ENCODE peak calls at places on chromosomes 13 and 19, in nine cellular contexts. One of them, this sample, is unnamed.

GRCh38 chr13:91767681-91768080 is 369.3 kb downstream of the GPC5 start:
- DNase-seq in astrocyte of the cerebellum: no peak
- DNase-seq in right atrium auricular region: no peak
- DNase-seq in cardiac fibroblast: no peak
- DNase-seq in fibroblast of mammary gland: no peak
- DNase-seq in transverse colon: no peak
- DNase-seq in fibroblast of the aortic adventitia: no peak
- DNase-seq in right lobe of liver: no peak
- DNase-seq in A549: no peak
- DNase-seq in this sample: no peak

GRCh38 chr19:34837262-34837661 is 64.2 kb upstream of the ZNF599 start:
- DNase-seq in astrocyte of the cerebellum: no peak
- DNase-seq in right atrium auricular region: peak; percentile 65
- DNase-seq in cardiac fibroblast: peak; percentile 45
- DNase-seq in fibroblast of mammary gland: no peak
- DNase-seq in transverse colon: peak; percentile 20
- DNase-seq in fibroblast of the aortic adventitia: no peak
- DNase-seq in right lobe of liver: no peak
- DNase-seq in A549: no peak
- DNase-seq in this sample: no peak

GRCh38 chr19:38070573-38070972 is 153.4 kb downstream of the DPF1 start:
- DNase-seq in astrocyte of the cerebellum: peak; percentile 13
- DNase-seq in right atrium auricular region: no peak
- DNase-seq in cardiac fibroblast: peak; percentile 43
- DNase-seq in fibroblast of mammary gland: peak; percentile 71
- DNase-seq in transverse colon: no peak
- DNase-seq in fibroblast of the aortic adventitia: peak; percentile 51
- DNase-seq in right lobe of liver: no peak
- DNase-seq in A549: no peak
- DNase-seq in this sample: no peak

GRCh38 chr13:97295279-97296182 is 73.4 kb downstream of the MBNL2 start:
- DNase-seq in astrocyte of the cerebellum: peak; percentile 47
- DNase-seq in right atrium auricular region: no peak
- DNase-seq in cardiac fibroblast: peak; percentile 72
- DNase-seq in fibroblast of mammary gland: peak; percentile 89
- DNase-seq in transverse colon: no peak
- DNase-seq in fibroblast of the aortic adventitia: peak; percentile 89
- DNase-seq in right lobe of liver: no peak
- DNase-seq in A549: peak; percentile 29
- DNase-seq in this sample: no peak

GRCh38 chr13:40102854-40103253 is 447.4 kb downstream of the COG6 start:
- DNase-seq in astrocyte of the cerebellum: no peak
- DNase-seq in right atrium auricular region: no peak
- DNase-seq in cardiac fibroblast: peak; percentile 79
- DNase-seq in fibroblast of mammary gland: peak; percentile 94
- DNase-seq in transverse colon: no peak
- DNase-seq in fibroblast of the aortic adventitia: peak; percentile 67
- DNase-seq in right lobe of liver: no peak
- DNase-seq in A549: peak; percentile 5
- DNase-seq in this sample: no peak

GRCh38 chr19:37932985-37933953 is 26.3 kb downstream of the SIPA1L3 start:
- DNase-seq in astrocyte of the cerebellum: no peak
- DNase-seq in right atrium auricular region: no peak
- DNase-seq in cardiac fibroblast: peak; percentile 34
- DNase-seq in fibroblast of mammary gland: peak; percentile 48
- DNase-seq in transverse colon: peak; percentile 75
- DNase-seq in fibroblast of the aortic adventitia: peak; percentile 24
- DNase-seq in right lobe of liver: peak; percentile 64
- DNase-seq in A549: peak; percentile 88
- DNase-seq in this sample: no peak

GRCh38 chr13:48066310-48066989 is 28.5 kb downstream of the MED4 start:
- DNase-seq in astrocyte of the cerebellum: no peak
- DNase-seq in right atrium auricular region: no peak
- DNase-seq in cardiac fibroblast: peak; percentile 2
- DNase-seq in fibroblast of mammary gland: peak; percentile 60
- DNase-seq in transverse colon: no peak
- DNase-seq in fibroblast of the aortic adventitia: peak; percentile 26
- DNase-seq in right lobe of liver: no peak
- DNase-seq in A549: no peak
- DNase-seq in this sample: no peak

GRCh38 chr13:77699059-77699680 is 1.7 kb downstream of the SLAIN1 start:
- DNase-seq in astrocyte of the cerebellum: no peak
- DNase-seq in right atrium auricular region: no peak
- DNase-seq in cardiac fibroblast: no peak
- DNase-seq in fibroblast of mammary gland: no peak
- DNase-seq in transverse colon: no peak
- DNase-seq in fibroblast of the aortic adventitia: no peak
- DNase-seq in right lobe of liver: no peak
- DNase-seq in A549: no peak
- DNase-seq in this sample: no peak

GRCh38 chr13:98632971-98633370 is 56.1 kb upstream of the STK24 start:
- DNase-seq in astrocyte of the cerebellum: no peak
- DNase-seq in right atrium auricular region: no peak
- DNase-seq in cardiac fibroblast: peak; percentile 12
- DNase-seq in fibroblast of mammary gland: no peak
- DNase-seq in transverse colon: no peak
- DNase-seq in fibroblast of the aortic adventitia: no peak
- DNase-seq in right lobe of liver: no peak
- DNase-seq in A549: no peak
- DNase-seq in this sample: no peak

GRCh38 chr19:7988307-7988706 is 17.1 kb downstream of the ELAVL1 start:
- DNase-seq in astrocyte of the cerebellum: no peak
- DNase-seq in right atrium auricular region: no peak
- DNase-seq in cardiac fibroblast: no peak
- DNase-seq in fibroblast of mammary gland: no peak
- DNase-seq in transverse colon: no peak
- DNase-seq in fibroblast of the aortic adventitia: no peak
- DNase-seq in right lobe of liver: no peak
- DNase-seq in A549: no peak
- DNase-seq in this sample: no peak

GRCh38 chr19:23343434-23344010 is 51.7 kb downstream of the ZNF91 start:
- DNase-seq in astrocyte of the cerebellum: no peak
- DNase-seq in right atrium auricular region: no peak
- DNase-seq in cardiac fibroblast: no peak
- DNase-seq in fibroblast of mammary gland: no peak
- DNase-seq in transverse colon: no peak
- DNase-seq in fibroblast of the aortic adventitia: no peak
- DNase-seq in right lobe of liver: no peak
- DNase-seq in A549: no peak
- DNase-seq in this sample: no peak

GRCh38 chr13:102913924-102914628 is 68.2 kb downstream of the ERCC5 start:
- DNase-seq in astrocyte of the cerebellum: peak; percentile 8
- DNase-seq in right atrium auricular region: no peak
- DNase-seq in cardiac fibroblast: peak; percentile 67
- DNase-seq in fibroblast of mammary gland: peak; percentile 55
- DNase-seq in transverse colon: peak; percentile 17
- DNase-seq in fibroblast of the aortic adventitia: peak; percentile 30
- DNase-seq in right lobe of liver: no peak
- DNase-seq in A549: no peak
- DNase-seq in this sample: no peak

GRCh38 chr19:5706876-5707573 is 12.9 kb downstream of the LONP1 start:
- DNase-seq in astrocyte of the cerebellum: no peak
- DNase-seq in right atrium auricular region: no peak
- DNase-seq in cardiac fibroblast: no peak
- DNase-seq in fibroblast of mammary gland: no peak
- DNase-seq in transverse colon: no peak
- DNase-seq in fibroblast of the aortic adventitia: no peak
- DNase-seq in right lobe of liver: no peak
- DNase-seq in A549: no peak
- DNase-seq in this sample: peak; percentile 27

GRCh38 chr13:32426981-32427851 is 714 bp downstream of the N4BP2L1 start:
- DNase-seq in astrocyte of the cerebellum: no peak
- DNase-seq in right atrium auricular region: no peak
- DNase-seq in cardiac fibroblast: peak; percentile 16
- DNase-seq in fibroblast of mammary gland: peak; percentile 15
- DNase-seq in transverse colon: peak; percentile 56
- DNase-seq in fibroblast of the aortic adventitia: peak; percentile 13
- DNase-seq in right lobe of liver: peak; percentile 86
- DNase-seq in A549: peak; percentile 3
- DNase-seq in this sample: peak; percentile 63

GRCh38 chr13:50220938-50221337 is 205.7 kb downstream of the KCNRG start:
- DNase-seq in astrocyte of the cerebellum: no peak
- DNase-seq in right atrium auricular region: no peak
- DNase-seq in cardiac fibroblast: no peak
- DNase-seq in fibroblast of mammary gland: peak; percentile 68
- DNase-seq in transverse colon: no peak
- DNase-seq in fibroblast of the aortic adventitia: no peak
- DNase-seq in right lobe of liver: no peak
- DNase-seq in A549: no peak
- DNase-seq in this sample: no peak

GRCh38 chr13:84399320-84400085 is 517.2 kb upstream of the SLITRK1 start:
- DNase-seq in astrocyte of the cerebellum: no peak
- DNase-seq in right atrium auricular region: no peak
- DNase-seq in cardiac fibroblast: no peak
- DNase-seq in fibroblast of mammary gland: peak; percentile 18
- DNase-seq in transverse colon: no peak
- DNase-seq in fibroblast of the aortic adventitia: no peak
- DNase-seq in right lobe of liver: no peak
- DNase-seq in A549: no peak
- DNase-seq in this sample: no peak

GRCh38 chr19:21835810-21836444 is at the start of gene ZNF43:
- DNase-seq in astrocyte of the cerebellum: peak; percentile 90
- DNase-seq in right atrium auricular region: peak; percentile 99
- DNase-seq in cardiac fibroblast: peak; percentile 95
- DNase-seq in fibroblast of mammary gland: peak; percentile 94
- DNase-seq in transverse colon: peak; percentile 97
- DNase-seq in fibroblast of the aortic adventitia: peak; percentile 93
- DNase-seq in right lobe of liver: peak; percentile 90
- DNase-seq in A549: peak; percentile 69
- DNase-seq in this sample: peak; percentile 78

GRCh38 chr13:103788061-103788652 is 721.9 kb upstream of the SLC10A2 start:
- DNase-seq in astrocyte of the cerebellum: no peak
- DNase-seq in right atrium auricular region: no peak
- DNase-seq in cardiac fibroblast: no peak
- DNase-seq in fibroblast of mammary gland: no peak
- DNase-seq in transverse colon: no peak
- DNase-seq in fibroblast of the aortic adventitia: no peak
- DNase-seq in right lobe of liver: no peak
- DNase-seq in A549: no peak
- DNase-seq in this sample: no peak

GRCh38 chr13:40060318-40061007 is 405.0 kb downstream of the COG6 start:
- DNase-seq in astrocyte of the cerebellum: peak; percentile 88
- DNase-seq in right atrium auricular region: no peak
- DNase-seq in cardiac fibroblast: peak; percentile 86
- DNase-seq in fibroblast of mammary gland: peak; percentile 99
- DNase-seq in transverse colon: no peak
- DNase-seq in fibroblast of the aortic adventitia: peak; percentile 91
- DNase-seq in right lobe of liver: no peak
- DNase-seq in A549: no peak
- DNase-seq in this sample: peak; percentile 31

DNA sequence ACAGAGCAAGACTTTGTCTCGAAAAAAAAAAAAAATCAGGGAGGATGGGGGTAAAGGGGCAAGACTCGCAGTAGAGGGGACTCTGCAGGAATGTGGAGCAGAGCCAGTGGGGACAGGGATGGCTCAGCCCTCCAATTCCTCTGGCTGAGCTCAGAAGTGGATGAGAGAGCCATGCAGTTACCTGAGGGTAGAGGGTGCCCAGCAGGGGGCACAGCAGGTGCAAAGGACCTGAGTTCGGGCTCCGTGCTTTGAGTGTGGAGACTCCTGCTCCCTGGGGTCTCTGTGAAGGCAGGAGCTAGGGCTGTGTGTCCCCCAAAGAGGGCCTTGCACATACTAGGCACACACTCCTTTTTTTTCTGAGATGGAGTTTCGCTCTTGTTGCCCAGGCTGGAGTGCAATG is 7.7 kb downstream of the DOCK6 start:
- DNase-seq in astrocyte of the cerebellum: no peak
- DNase-seq in right atrium auricular region: no peak
- DNase-seq in cardiac fibroblast: no peak
- DNase-seq in fibroblast of mammary gland: no peak
- DNase-seq in transverse colon: no peak
- DNase-seq in fibroblast of the aortic adventitia: no peak
- DNase-seq in right lobe of liver: no peak
- DNase-seq in A549: no peak
- DNase-seq in this sample: no peak
- TF ChIP-seq CTCF in astrocyte of the cerebellum: no peak
- TF ChIP-seq CTCF in right atrium auricular region: peak; percentile 4
- TF ChIP-seq CTCF in cardiac fibroblast: no peak
- TF ChIP-seq CTCF in fibroblast of mammary gland: no peak
- TF ChIP-seq CTCF in transverse colon: no peak
- TF ChIP-seq CTCF in fibroblast of the aortic adventitia: no peak
- TF ChIP-seq CTCF in right lobe of liver: peak; percentile 28
- TF ChIP-seq CTCF in A549: no peak
- TF ChIP-seq CTCF in this sample: peak; percentile 12

GRCh38 chr19:1223018-1223855 is 14.6 kb downstream of the CBARP start:
- DNase-seq in astrocyte of the cerebellum: no peak
- DNase-seq in right atrium auricular region: no peak
- DNase-seq in cardiac fibroblast: peak; percentile 51
- DNase-seq in fibroblast of mammary gland: peak; percentile 52
- DNase-seq in transverse colon: no peak
- DNase-seq in fibroblast of the aortic adventitia: no peak
- DNase-seq in right lobe of liver: no peak
- DNase-seq in A549: no peak
- DNase-seq in this sample: peak; percentile 77
- TF ChIP-seq CTCF in astrocyte of the cerebellum: peak; percentile 43
- TF ChIP-seq CTCF in right atrium auricular region: peak; percentile 48
- TF ChIP-seq CTCF in cardiac fibroblast: peak; percentile 53
- TF ChIP-seq CTCF in fibroblast of mammary gland: peak; percentile 36
- TF ChIP-seq CTCF in transverse colon: peak; percentile 30
- TF ChIP-seq CTCF in fibroblast of the aortic adventitia: peak; percentile 42
- TF ChIP-seq CTCF in right lobe of liver: peak; percentile 29
- TF ChIP-seq CTCF in A549: peak; percentile 52
- TF ChIP-seq CTCF in this sample: peak; percentile 47

GRCh38 chr19:51810228-51810627 is 15.3 kb downstream of the FPR3 start:
- DNase-seq in astrocyte of the cerebellum: no peak
- DNase-seq in right atrium auricular region: no peak
- DNase-seq in cardiac fibroblast: peak; percentile 66
- DNase-seq in fibroblast of mammary gland: peak; percentile 10
- DNase-seq in transverse colon: no peak
- DNase-seq in fibroblast of the aortic adventitia: peak; percentile 44
- DNase-seq in right lobe of liver: no peak
- DNase-seq in A549: no peak
- DNase-seq in this sample: no peak
- TF ChIP-seq CTCF in astrocyte of the cerebellum: no peak
- TF ChIP-seq CTCF in right atrium auricular region: peak; percentile 59
- TF ChIP-seq CTCF in cardiac fibroblast: no peak
- TF ChIP-seq CTCF in fibroblast of mammary gland: no peak
- TF ChIP-seq CTCF in transverse colon: no peak
- TF ChIP-seq CTCF in fibroblast of the aortic adventitia: peak; percentile 8
- TF ChIP-seq CTCF in right lobe of liver: no peak
- TF ChIP-seq CTCF in A549: no peak
- TF ChIP-seq CTCF in this sample: no peak

DNA sequence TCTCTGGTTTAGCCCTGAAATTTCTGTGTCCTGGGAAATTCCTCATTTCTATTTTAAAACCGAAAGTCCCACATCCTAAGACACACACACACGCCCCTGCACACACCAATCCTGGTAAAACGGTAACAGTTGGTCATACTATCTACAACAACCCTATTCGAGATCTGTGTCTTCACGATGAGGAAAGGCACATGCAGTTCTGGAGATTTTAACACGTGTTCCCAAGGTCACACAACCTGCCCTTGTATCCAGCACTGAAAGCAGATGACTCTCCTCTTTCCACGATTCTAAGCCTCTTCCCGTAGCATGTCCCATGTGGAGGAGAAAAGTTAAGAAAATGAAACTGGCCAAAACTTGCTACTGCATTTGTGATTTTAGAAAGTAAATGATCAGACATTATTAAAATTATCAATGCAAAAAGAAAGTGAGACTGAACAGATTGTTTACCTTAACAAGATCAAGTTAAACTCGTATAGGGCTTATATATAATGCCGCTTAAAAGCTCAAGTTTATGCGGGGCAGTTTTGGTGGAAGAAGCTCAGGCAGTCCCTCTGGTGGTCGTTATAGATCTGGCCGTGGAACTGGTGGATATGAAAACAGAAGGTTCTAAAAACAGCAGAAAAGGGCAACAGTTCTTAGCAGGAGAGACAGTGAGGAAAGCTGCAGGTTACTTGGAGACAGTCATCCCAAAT is 32.7 kb downstream of the VSTM1 start:
- DNase-seq in astrocyte of the cerebellum: no peak
- DNase-seq in right atrium auricular region: no peak
- DNase-seq in cardiac fibroblast: peak; percentile 48
- DNase-seq in fibroblast of mammary gland: peak; percentile 47
- DNase-seq in transverse colon: no peak
- DNase-seq in fibroblast of the aortic adventitia: peak; percentile 51
- DNase-seq in right lobe of liver: no peak
- DNase-seq in A549: no peak
- DNase-seq in this sample: no peak
- TF ChIP-seq CTCF in astrocyte of the cerebellum: peak; percentile 64
- TF ChIP-seq CTCF in right atrium auricular region: peak; percentile 28
- TF ChIP-seq CTCF in cardiac fibroblast: peak; percentile 49
- TF ChIP-seq CTCF in fibroblast of mammary gland: peak; percentile 69
- TF ChIP-seq CTCF in transverse colon: no peak
- TF ChIP-seq CTCF in fibroblast of the aortic adventitia: peak; percentile 77
- TF ChIP-seq CTCF in right lobe of liver: peak; percentile 11
- TF ChIP-seq CTCF in A549: peak; percentile 55
- TF ChIP-seq CTCF in this sample: no peak

This sample was measured in GM13976.